ENCODE peak calls at places on chromosome 4, in eight cellular contexts. C is BJ; R is HEK293T; W is K562; P is MM.1S; K is dermis microvascular lymphatic vessel endothelial cell; J is CD4-positive, alpha-beta T cell; O is progenitor cell of endocrine pancreas. F is an unnamed sample.

GRCh38 chr4:67030636-67031035 is 514.7 kb downstream of the CENPC start:
- DNase-seq in C (no peak), R (no peak), W (no peak), P (no peak), K (no peak), J (no peak), O (no peak), F (no peak)

GRCh38 chr4:138567696-138568095 is 325.5 kb upstream of the SLC7A11 start:
- DNase-seq in C (no peak), R (no peak), W (no peak), P (no peak), K (no peak), J (no peak), O (no peak), F (no peak)

GRCh38 chr4:142824368-142824767 is 21.7 kb downstream of the INPP4B start:
- DNase-seq in C (no peak), R (no peak), W (no peak), P (no peak), K (no peak), J (no peak), O (no peak), F (no peak)

GRCh38 chr4:65416875-65417274 is 253.4 kb downstream of the EPHA5 start:
- DNase-seq in C (no peak), R (peak), W (no peak), P (no peak), K (no peak), J (no peak), O (no peak), F (no peak)

GRCh38 chr4:48079972-48080391 is 54.1 kb downstream of the TXK start:
- DNase-seq in C (no peak), R (no peak), W (no peak), P (no peak), K (no peak), J (no peak), O (no peak), F (no peak)

GRCh38 chr4:83454626-83455025 is 997 bp downstream of the HELQ start:
- DNase-seq in C (no peak), R (no peak), W (no peak), P (no peak), K (no peak), J (no peak), O (no peak), F (no peak)

GRCh38 chr4:34464196-34464595 is 1780.1 kb downstream of the ARAP2 start:
- DNase-seq in C (no peak), R (no peak), W (no peak), P (no peak), K (no peak), J (no peak), O (no peak), F (no peak)

GRCh38 chr4:56976283-56976877 is 1.0 kb downstream of the NOA1 start:
- DNase-seq in C (no peak), R (peak), W (peak), P (peak), K (no peak), J (no peak), O (peak), F (peak)

GRCh38 chr4:110155632-110156031 is 42.8 kb downstream of the ELOVL6 start:
- DNase-seq in C (no peak), R (no peak), W (no peak), P (no peak), K (no peak), J (no peak), O (no peak), F (no peak)

GRCh38 chr4:82561745-82562552 is at the start of gene TMEM150C:
- DNase-seq in C (no peak), R (peak), W (no peak), P (no peak), K (no peak), J (no peak), O (peak), F (no peak)

GRCh38 chr4:111213520-111213919 is 590.6 kb upstream of the PITX2 start:
- DNase-seq in C (peak), R (no peak), W (no peak), P (no peak), K (no peak), J (no peak), O (no peak), F (no peak)

GRCh38 chr4:74005528-74005927 is 7.1 kb upstream of the CXCL5 start:
- DNase-seq in C (no peak), R (no peak), W (no peak), P (no peak), K (peak), J (no peak), O (no peak), F (no peak)

GRCh38 chr4:12679217-12679616 is 804.9 kb downstream of the RAB28 start:
- DNase-seq in C (no peak), R (peak), W (no peak), P (no peak), K (no peak), J (no peak), O (no peak), F (no peak)

GRCh38 chr4:73869130-73870055 is at the start of gene CXCL1:
- DNase-seq in C (no peak), R (peak), W (peak), P (no peak), K (no peak), J (no peak), O (peak), F (peak)

GRCh38 chr4:78057135-78057599 is at the start of gene FRAS1:
- DNase-seq in C (no peak), R (peak), W (no peak), P (no peak), K (no peak), J (no peak), O (peak), F (peak)

GRCh38 chr4:164384416-164384815 is 369.5 kb upstream of the SMIM31 start:
- DNase-seq in C (no peak), R (no peak), W (no peak), P (no peak), K (no peak), J (no peak), O (no peak), F (no peak)

GRCh38 chr4:31068257-31069075 is 348.3 kb downstream of the PCDH7 start:
- DNase-seq in C (no peak), R (no peak), W (no peak), P (no peak), K (no peak), J (no peak), O (no peak), F (no peak)

GRCh38 chr4:73936969-73937368 is 44.9 kb downstream of the PF4 start:
- DNase-seq in C (no peak), R (no peak), W (no peak), P (no peak), K (no peak), J (no peak), O (no peak), F (no peak)

GRCh38 chr4:36280555-36280954 is 861 bp upstream of the DTHD1 start:
- DNase-seq in C (no peak), R (no peak), W (no peak), P (no peak), K (no peak), J (no peak), O (no peak), F (no peak)

GRCh38 chr4:157004279-157005161 is 32.9 kb upstream of the PDGFC start:
- DNase-seq in C (no peak), R (no peak), W (no peak), P (no peak), K (peak), J (no peak), O (no peak), F (no peak)

GRCh38 chr4:174522183-174523002 is at the start of gene HPGD:
- DNase-seq in C (no peak), R (peak), W (peak), P (peak), K (no peak), J (peak), O (peak), F (peak)

GRCh38 chr4:10105920-10106319 is 10.7 kb downstream of the WDR1 start:
- DNase-seq in C (no peak), R (no peak), W (no peak), P (no peak), K (no peak), J (no peak), O (no peak), F (no peak)

GRCh38 chr4:107125496-107125895 is 89.4 kb upstream of the DKK2 start:
- DNase-seq in C (no peak), R (no peak), W (no peak), P (no peak), K (no peak), J (no peak), O (no peak), F (no peak)

GRCh38 chr4:15929555-15929954 is 9.0 kb downstream of the FGFBP1 start:
- DNase-seq in C (no peak), R (no peak), W (no peak), P (no peak), K (no peak), J (no peak), O (no peak), F (no peak)

GRCh38 chr4:158020175-158020574 is 152.7 kb downstream of the GASK1B start:
- DNase-seq in C (peak), R (peak), W (no peak), P (no peak), K (peak), J (no peak), O (no peak), F (peak)